ENCODE peak calls at places on chromosomes 16 and 17, in eight cellular contexts. C is coronary artery, O is glutamatergic neuron, R is NB4, G is IMR-90, V is cardiac fibroblast, Y is AG09319, T is AG04449. U is an unnamed sample.

GRCh38 chr17:76125391-76125675 is 15.7 kb downstream of the FOXJ1 start:
- DNase-seq in R (no peak), C (no peak), T (no peak), Y (no peak), G (no peak), O (no peak), V (no peak), U (no peak)

GRCh38 chr16:48609453-48610023 is 442 bp downstream of the N4BP1 start:
- DNase-seq in V (peak; percentile 51), T (no peak), O (peak; percentile 64), Y (peak; percentile 18), G (peak; percentile 54), C (no peak), R (peak; percentile 73), U (peak; percentile 79)

GRCh38 chr16:66842765-66843164 is 1.4 kb upstream of the CA7 start:
- DNase-seq in G (peak; percentile 19), R (no peak), V (no peak), Y (no peak), C (no peak), O (no peak), T (no peak), U (no peak)

GRCh38 chr16:67415872-67416793 is at the start of gene ZDHHC1:
- DNase-seq in O (peak; percentile 84), T (no peak), R (no peak), Y (no peak), G (peak; percentile 61), V (peak; percentile 64), C (no peak), U (peak; percentile 82)

GRCh38 chr16:11570796-11571195 is 15.9 kb downstream of the LITAF start:
- DNase-seq in Y (no peak), R (no peak), V (no peak), T (no peak), C (no peak), G (no peak), O (no peak), U (no peak)

GRCh38 chr16:2039286-2040030 is 8.2 kb downstream of the NTHL1 start:
- DNase-seq in T (peak; percentile 73), Y (peak; percentile 64), G (peak; percentile 93), V (peak; percentile 89), C (no peak), O (peak; percentile 53), R (no peak), U (no peak)

GRCh38 chr16:11175850-11176341 is 80.1 kb downstream of the SOCS1 start:
- DNase-seq in V (no peak), R (no peak), G (no peak), C (no peak), O (no peak), T (no peak), Y (no peak), U (no peak)

GRCh38 chr17:55238197-55238930 is 26.4 kb upstream of the HLF start:
- DNase-seq in G (peak; percentile 85), T (peak; percentile 7), R (no peak), O (peak; percentile 98), V (peak; percentile 85), Y (peak; percentile 64), C (peak; percentile 94), U (peak; percentile 94)

GRCh38 chr16:31819386-31819785 is 54.2 kb upstream of the ZNF267 start:
- DNase-seq in G (no peak), R (no peak), Y (no peak), C (no peak), T (no peak), O (no peak), V (no peak), U (no peak)

GRCh38 chr17:70111201-70111600 is 36.2 kb downstream of the KCNJ16 start:
- DNase-seq in T (no peak), R (no peak), G (no peak), V (no peak), Y (no peak), C (no peak), O (no peak), U (no peak)

GRCh38 chr16:70661534-70661917 is 15.2 kb downstream of the IL34 start:
- DNase-seq in R (no peak), O (no peak), Y (no peak), V (no peak), T (no peak), G (no peak), C (no peak), U (no peak)

GRCh38 chr16:50269061-50269705 is 2.8 kb downstream of the ADCY7 start:
- DNase-seq in C (no peak), G (no peak), O (no peak), V (no peak), R (no peak), T (no peak), Y (no peak), U (no peak)

GRCh38 chr17:39543669-39544068 is 64.1 kb downstream of the NEUROD2 start:
- DNase-seq in G (no peak), V (no peak), T (no peak), O (no peak), R (no peak), C (no peak), Y (no peak), U (no peak)

GRCh38 chr16:68887107-68887506 is 43.8 kb downstream of the TANGO6 start:
- DNase-seq in O (no peak), Y (no peak), C (no peak), V (no peak), G (no peak), R (no peak), T (no peak), U (no peak)

DNA sequence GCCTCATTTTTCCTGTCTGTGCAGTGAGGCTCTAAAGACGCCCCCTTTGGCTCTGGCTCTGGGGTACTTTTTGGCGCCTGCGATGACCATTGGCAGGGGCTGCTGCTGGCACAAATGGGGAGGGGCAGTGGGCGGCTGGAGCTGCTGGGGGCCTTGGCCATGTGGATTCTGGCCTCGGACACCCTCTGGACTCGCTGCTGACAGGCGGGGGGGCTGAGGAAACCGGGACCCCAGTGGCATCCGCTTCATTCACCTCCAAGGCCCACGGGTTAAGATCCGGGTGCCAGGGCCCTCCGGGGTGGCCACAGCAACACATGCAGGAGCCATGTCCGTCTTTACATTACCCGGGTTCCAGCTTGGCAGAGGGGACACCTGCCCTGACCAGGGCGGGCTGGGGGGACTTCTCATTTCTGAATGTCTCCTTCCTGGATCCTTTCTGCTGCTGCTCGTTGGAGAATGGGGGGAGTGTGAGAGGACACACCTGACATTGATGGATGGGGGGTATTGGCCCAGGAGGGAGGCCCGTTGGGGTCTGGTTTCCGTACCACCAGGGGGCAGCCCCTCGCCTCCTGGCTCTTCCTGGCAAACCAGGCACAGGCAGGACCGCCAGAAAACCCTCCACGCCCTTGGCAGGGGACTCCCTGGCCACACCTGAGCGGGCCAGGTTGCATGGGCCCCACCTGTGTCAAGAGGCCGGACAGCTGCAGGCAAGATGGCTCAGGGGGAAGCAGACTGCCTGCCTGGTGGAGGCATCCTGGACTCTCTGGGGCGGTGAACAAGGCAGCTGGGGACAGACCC is 21.8 kb downstream of the GSE1 start:
- DNase-seq in G (no peak), T (no peak), V (no peak), R (no peak), O (no peak), C (no peak), Y (no peak), U (peak; percentile 74)
- TF ChIP-seq CTCF in G (peak; percentile 9), T (no peak), V (no peak), R (peak; percentile 30), O (peak; percentile 42), C (no peak), Y (no peak), U (peak; percentile 47)

DNA sequence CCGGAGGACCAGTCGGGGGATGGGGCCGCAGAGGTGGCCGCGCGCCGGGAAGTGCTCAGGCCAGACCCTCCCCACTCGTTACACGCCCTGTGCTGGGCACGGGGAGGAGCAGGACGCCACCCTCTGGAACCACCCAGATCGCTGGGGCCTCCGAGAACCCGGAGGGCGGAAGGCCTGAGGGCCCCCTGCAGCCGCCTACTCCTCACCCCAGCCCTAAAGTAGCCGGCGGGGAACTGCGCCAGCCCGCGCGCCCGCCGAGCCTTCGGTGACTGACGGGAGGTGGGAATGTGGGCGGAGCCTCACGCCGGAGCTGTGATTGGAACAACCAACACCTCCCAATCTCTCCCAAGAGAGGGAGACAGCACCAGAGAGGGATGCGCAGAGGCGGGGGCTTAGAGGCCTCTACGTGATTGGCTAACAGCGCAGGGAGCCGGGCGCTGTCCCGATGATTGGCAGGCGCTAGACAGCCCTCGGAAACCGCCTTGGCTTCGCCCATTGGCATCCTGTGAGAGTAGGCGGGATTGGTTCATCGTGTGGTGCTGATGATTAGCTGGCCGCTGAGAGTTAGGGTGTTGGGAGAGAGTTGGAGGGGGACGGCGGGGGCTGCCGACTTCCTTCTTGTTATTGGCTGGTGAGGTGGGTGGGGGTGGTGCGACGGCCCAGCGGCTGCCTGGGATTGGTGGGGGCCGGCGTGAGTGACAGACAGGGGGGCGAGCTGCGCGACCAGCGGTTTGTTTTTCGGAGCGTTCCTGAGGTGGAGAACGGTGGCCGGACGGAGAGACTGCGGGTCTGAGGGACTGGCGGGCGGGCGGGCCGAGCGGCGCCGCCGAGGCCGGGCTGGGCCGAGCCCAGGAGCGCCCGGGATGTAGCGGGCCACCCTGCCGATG is at the start of gene MAP3K3:
- DNase-seq in Y (peak; percentile 99), O (peak; percentile 98), T (peak; percentile 99), G (peak; percentile 100), V (peak; percentile 100), C (peak; percentile 100), R (peak; percentile 100), U (peak; percentile 98)
- TF ChIP-seq CTCF in Y (no peak), O (no peak), T (no peak), G (peak; percentile 27), V (no peak), C (no peak), R (no peak), U (no peak)

DNA sequence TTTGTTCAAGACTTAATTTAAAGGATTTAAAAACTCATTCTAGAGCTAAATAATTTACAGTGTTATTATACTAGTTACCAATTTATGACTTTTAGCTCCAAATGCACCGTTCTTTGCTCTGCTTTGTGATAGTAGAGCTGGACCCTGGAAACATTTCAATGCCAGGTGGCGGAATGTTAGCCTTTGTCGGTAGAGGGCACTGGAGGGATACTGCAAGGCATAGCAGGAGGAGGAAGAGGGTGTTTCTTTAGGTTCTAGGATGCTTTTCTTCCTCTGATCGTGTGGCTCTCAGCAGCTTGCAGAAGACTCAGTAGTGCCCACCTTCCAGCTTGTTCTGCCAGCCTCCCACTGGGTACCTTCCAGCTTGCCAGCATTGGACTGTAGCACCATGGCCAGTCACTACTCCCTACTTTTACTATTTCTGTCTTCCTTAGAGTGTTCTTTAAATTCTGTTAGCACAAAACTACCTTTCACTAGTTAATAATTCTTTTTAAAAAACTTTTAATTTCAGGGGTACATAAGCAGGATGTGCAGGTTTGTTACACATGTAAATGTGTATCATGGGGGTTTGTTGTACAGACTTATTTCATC is 325.3 kb downstream of the UTP18 start:
- DNase-seq in C (no peak), R (no peak), G (no peak), Y (no peak), O (peak; percentile 40), T (no peak), V (no peak), U (peak; percentile 43)
- TF ChIP-seq CTCF in C (no peak), R (no peak), G (no peak), Y (no peak), O (peak; percentile 30), T (no peak), V (peak; percentile 1), U (peak; percentile 57)

GRCh38 chr16:62041401-62041800 is 5.2 kb upstream of the CDH8 start:
- DNase-seq in T (peak; percentile 7), G (no peak), Y (no peak), R (peak; percentile 32), C (no peak), V (peak; percentile 63), O (peak; percentile 27), U (peak; percentile 36)
- TF ChIP-seq CTCF in T (peak; percentile 58), G (no peak), Y (no peak), R (peak; percentile 36), C (no peak), V (peak; percentile 41), O (peak; percentile 19), U (peak; percentile 49)

GRCh38 chr17:14211778-14212177 is 24.9 kb downstream of the CDRT15 start:
- DNase-seq in T (no peak), R (peak; percentile 16), O (no peak), C (no peak), V (peak; percentile 11), G (no peak), Y (no peak), U (no peak)
- TF ChIP-seq CTCF in T (peak; percentile 26), R (no peak), O (no peak), C (no peak), V (peak; percentile 48), G (peak; percentile 14), Y (peak; percentile 51), U (no peak)

U was measured in nephron progenitor cell.